ENCODE peak calls at places on chromosomes 2 and 18, in seven cellular contexts. One of them, this sample, is unnamed.

GRCh38 chr18:23403310-23403709 is 49.8 kb upstream of the RIOK3 start:
- DNase-seq in IMR-90: no peak
- DNase-seq in GM23248: no peak
- DNase-seq in PC-3: no peak
- DNase-seq in mesenchymal stem cell: no peak
- DNase-seq in mesendoderm: no peak
- DNase-seq in NT2/D1: no peak
- DNase-seq in this sample: no peak

GRCh38 chr2:178074123-178075005 is 1.8 kb upstream of the PDE11A start:
- DNase-seq in NT2/D1: no peak
- DNase-seq in GM23248: peak
- DNase-seq in PC-3: no peak
- DNase-seq in mesenchymal stem cell: peak
- DNase-seq in IMR-90: no peak
- DNase-seq in mesendoderm: peak
- DNase-seq in this sample: peak

GRCh38 chr18:57438669-57439616 is 3.8 kb downstream of the ONECUT2 start:
- DNase-seq in IMR-90: no peak
- DNase-seq in mesendoderm: peak
- DNase-seq in PC-3: no peak
- DNase-seq in GM23248: no peak
- DNase-seq in mesenchymal stem cell: no peak
- DNase-seq in NT2/D1: no peak
- DNase-seq in this sample: no peak

GRCh38 chr2:127084611-127085031 is 22.3 kb downstream of the BIN1 start:
- DNase-seq in PC-3: no peak
- DNase-seq in mesenchymal stem cell: peak
- DNase-seq in GM23248: peak
- DNase-seq in NT2/D1: no peak
- DNase-seq in IMR-90: no peak
- DNase-seq in mesendoderm: no peak
- DNase-seq in this sample: no peak

GRCh38 chr2:223949241-223949640 is 4.1 kb upstream of the WDFY1 start:
- DNase-seq in PC-3: no peak
- DNase-seq in mesenchymal stem cell: no peak
- DNase-seq in mesendoderm: no peak
- DNase-seq in IMR-90: no peak
- DNase-seq in GM23248: no peak
- DNase-seq in NT2/D1: no peak
- DNase-seq in this sample: no peak

GRCh38 chr2:1088192-1088860 is 137.7 kb downstream of the SNTG2 start:
- DNase-seq in NT2/D1: no peak
- DNase-seq in mesenchymal stem cell: no peak
- DNase-seq in IMR-90: peak
- DNase-seq in GM23248: peak
- DNase-seq in PC-3: peak
- DNase-seq in mesendoderm: no peak
- DNase-seq in this sample: peak

GRCh38 chr2:152715854-152716428 is 1.3 kb downstream of the PRPF40A start:
- DNase-seq in NT2/D1: peak
- DNase-seq in PC-3: peak
- DNase-seq in mesenchymal stem cell: peak
- DNase-seq in GM23248: peak
- DNase-seq in IMR-90: peak
- DNase-seq in mesendoderm: peak
- DNase-seq in this sample: peak

GRCh38 chr2:219605607-219605954 is 7.9 kb downstream of the STK11IP start:
- DNase-seq in GM23248: no peak
- DNase-seq in mesendoderm: no peak
- DNase-seq in PC-3: no peak
- DNase-seq in NT2/D1: no peak
- DNase-seq in IMR-90: no peak
- DNase-seq in mesenchymal stem cell: no peak
- DNase-seq in this sample: no peak

GRCh38 chr2:68765739-68766377 is 31.2 kb downstream of the ARHGAP25 start:
- DNase-seq in mesendoderm: peak
- DNase-seq in GM23248: no peak
- DNase-seq in NT2/D1: no peak
- DNase-seq in IMR-90: peak
- DNase-seq in PC-3: no peak
- DNase-seq in mesenchymal stem cell: peak
- DNase-seq in this sample: peak

GRCh38 chr2:98518106-98518505 is 73.4 kb downstream of the INPP4A start:
- DNase-seq in GM23248: peak
- DNase-seq in mesendoderm: peak
- DNase-seq in mesenchymal stem cell: peak
- DNase-seq in PC-3: peak
- DNase-seq in NT2/D1: no peak
- DNase-seq in IMR-90: no peak
- DNase-seq in this sample: peak

GRCh38 chr18:65725421-65726050 is 25.3 kb upstream of the CDH7 start:
- DNase-seq in IMR-90: no peak
- DNase-seq in mesenchymal stem cell: peak
- DNase-seq in GM23248: no peak
- DNase-seq in PC-3: peak
- DNase-seq in mesendoderm: peak
- DNase-seq in NT2/D1: peak
- DNase-seq in this sample: no peak

GRCh38 chr2:12167525-12168317 is 421.3 kb downstream of the LPIN1 start:
- DNase-seq in mesenchymal stem cell: no peak
- DNase-seq in mesendoderm: peak
- DNase-seq in IMR-90: no peak
- DNase-seq in GM23248: no peak
- DNase-seq in PC-3: no peak
- DNase-seq in NT2/D1: no peak
- DNase-seq in this sample: no peak

GRCh38 chr2:67311536-67311935 is 85.6 kb upstream of the ETAA1 start:
- DNase-seq in PC-3: peak
- DNase-seq in mesendoderm: no peak
- DNase-seq in NT2/D1: no peak
- DNase-seq in GM23248: peak
- DNase-seq in mesenchymal stem cell: peak
- DNase-seq in IMR-90: peak
- DNase-seq in this sample: peak

GRCh38 chr2:72673279-72673678 is 152.6 kb downstream of the EXOC6B start:
- DNase-seq in IMR-90: peak
- DNase-seq in NT2/D1: no peak
- DNase-seq in mesendoderm: no peak
- DNase-seq in mesenchymal stem cell: no peak
- DNase-seq in GM23248: no peak
- DNase-seq in PC-3: peak
- DNase-seq in this sample: no peak

GRCh38 chr2:145484443-145485086 is 964.6 kb upstream of the ZEB2 start:
- DNase-seq in mesendoderm: peak
- DNase-seq in NT2/D1: no peak
- DNase-seq in mesenchymal stem cell: peak
- DNase-seq in GM23248: peak
- DNase-seq in PC-3: peak
- DNase-seq in IMR-90: peak
- DNase-seq in this sample: peak

GRCh38 chr2:9909106-9909505 is 42.4 kb upstream of the GRHL1 start:
- DNase-seq in NT2/D1: no peak
- DNase-seq in GM23248: peak
- DNase-seq in mesendoderm: no peak
- DNase-seq in IMR-90: peak
- DNase-seq in mesenchymal stem cell: peak
- DNase-seq in PC-3: no peak
- DNase-seq in this sample: peak

GRCh38 chr2:241863021-241863954 is 4.6 kb upstream of the PDCD1 start:
- DNase-seq in IMR-90: peak
- DNase-seq in GM23248: peak
- DNase-seq in PC-3: no peak
- DNase-seq in NT2/D1: no peak
- DNase-seq in mesendoderm: no peak
- DNase-seq in mesenchymal stem cell: no peak
- DNase-seq in this sample: no peak

GRCh38 chr2:144239306-144239705 is 280.6 kb downstream of the ZEB2 start:
- DNase-seq in GM23248: no peak
- DNase-seq in NT2/D1: no peak
- DNase-seq in mesenchymal stem cell: no peak
- DNase-seq in IMR-90: no peak
- DNase-seq in PC-3: no peak
- DNase-seq in mesendoderm: no peak
- DNase-seq in this sample: no peak

GRCh38 chr2:144237108-144237507 is 282.8 kb downstream of the ZEB2 start:
- DNase-seq in mesendoderm: no peak
- DNase-seq in PC-3: no peak
- DNase-seq in NT2/D1: no peak
- DNase-seq in IMR-90: no peak
- DNase-seq in mesenchymal stem cell: no peak
- DNase-seq in GM23248: no peak
- DNase-seq in this sample: no peak

GRCh38 chr2:144239726-144240125 is 280.2 kb downstream of the ZEB2 start:
- DNase-seq in mesendoderm: no peak
- DNase-seq in NT2/D1: no peak
- DNase-seq in IMR-90: no peak
- DNase-seq in mesenchymal stem cell: no peak
- DNase-seq in GM23248: no peak
- DNase-seq in PC-3: no peak
- DNase-seq in this sample: no peak

GRCh38 chr2:144240656-144241339 is 279.1 kb downstream of the ZEB2 start:
- DNase-seq in IMR-90: no peak
- DNase-seq in NT2/D1: no peak
- DNase-seq in PC-3: peak
- DNase-seq in GM23248: no peak
- DNase-seq in mesendoderm: peak
- DNase-seq in mesenchymal stem cell: no peak
- DNase-seq in this sample: no peak

DNA sequence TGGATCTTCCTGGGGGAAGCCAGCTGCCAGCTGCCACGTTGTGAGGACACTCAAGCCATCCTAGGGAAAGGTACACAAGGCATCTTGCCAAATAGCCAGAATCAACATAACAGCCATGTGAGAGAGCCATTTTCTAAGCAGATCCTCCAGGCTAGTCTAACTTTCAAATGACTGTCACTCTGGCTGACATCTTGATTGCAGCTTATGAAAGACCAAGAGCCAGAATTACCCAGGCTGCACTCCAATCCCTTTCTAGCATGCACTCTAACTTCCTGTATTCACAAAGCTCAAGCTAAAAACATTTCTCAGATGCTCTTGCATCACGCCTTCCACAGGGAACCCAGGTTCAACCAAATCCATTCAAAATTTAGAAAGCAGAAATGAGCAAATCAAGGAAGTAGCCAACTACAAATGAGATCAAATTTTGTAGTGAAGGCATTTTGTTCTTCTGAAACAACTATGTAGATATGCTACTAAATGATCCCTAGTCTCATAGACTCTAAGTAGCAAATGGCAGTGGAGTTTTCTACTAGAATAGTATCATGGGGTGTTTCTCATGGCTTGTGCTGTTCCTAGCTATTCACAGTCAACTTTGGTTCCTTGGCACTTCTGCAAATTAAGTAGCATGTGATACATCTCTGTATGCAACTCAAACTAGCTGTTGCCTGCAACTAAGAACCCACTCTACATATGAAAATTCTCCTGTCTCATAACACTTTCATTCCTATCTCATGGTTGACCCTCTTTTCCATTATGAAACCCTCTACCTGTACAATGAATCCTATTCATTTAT is 281.9 kb downstream of the ZEB2 start:
- DNase-seq in NT2/D1: no peak
- DNase-seq in PC-3: no peak
- DNase-seq in mesenchymal stem cell: no peak
- DNase-seq in IMR-90: no peak
- DNase-seq in GM23248: no peak
- DNase-seq in mesendoderm: no peak
- DNase-seq in this sample: no peak
- H3K9ac ChIP-seq in NT2/D1: no peak
- H3K9ac ChIP-seq in PC-3: no peak
- H3K9ac ChIP-seq in mesenchymal stem cell: no peak
- H3K9ac ChIP-seq in IMR-90: no peak
- H3K9ac ChIP-seq in GM23248: no peak
- H3K9ac ChIP-seq in mesendoderm: no peak
- H3K9ac ChIP-seq in this sample: no peak

GRCh38 chr2:132668189-132668833 is 1.7 kb downstream of the LYPD1 start:
- DNase-seq in mesenchymal stem cell: peak
- DNase-seq in IMR-90: no peak
- DNase-seq in NT2/D1: no peak
- DNase-seq in PC-3: peak
- DNase-seq in GM23248: no peak
- DNase-seq in mesendoderm: peak
- DNase-seq in this sample: no peak

GRCh38 chr2:132670104-132670960 is at the start of gene LYPD1:
- DNase-seq in PC-3: peak
- DNase-seq in IMR-90: no peak
- DNase-seq in NT2/D1: no peak
- DNase-seq in mesenchymal stem cell: peak
- DNase-seq in GM23248: peak
- DNase-seq in mesendoderm: peak
- DNase-seq in this sample: no peak

GRCh38 chr2:132670961-132671781 is 1.2 kb upstream of the LYPD1 start:
- DNase-seq in PC-3: peak
- DNase-seq in GM23248: peak
- DNase-seq in mesendoderm: peak
- DNase-seq in IMR-90: peak
- DNase-seq in mesenchymal stem cell: peak
- DNase-seq in NT2/D1: peak
- DNase-seq in this sample: peak

GRCh38 chr2:132668986-132669853 is 785 bp downstream of the LYPD1 start:
- DNase-seq in IMR-90: no peak
- DNase-seq in NT2/D1: no peak
- DNase-seq in PC-3: peak
- DNase-seq in GM23248: peak
- DNase-seq in mesendoderm: peak
- DNase-seq in mesenchymal stem cell: peak
- DNase-seq in this sample: peak

GRCh38 chr2:132669854-132670103 is 226 bp downstream of the LYPD1 start:
- DNase-seq in NT2/D1: no peak
- DNase-seq in mesenchymal stem cell: peak
- DNase-seq in PC-3: peak
- DNase-seq in mesendoderm: no peak
- DNase-seq in IMR-90: no peak
- DNase-seq in GM23248: peak
- DNase-seq in this sample: no peak
- H3K9ac ChIP-seq in NT2/D1: peak
- H3K9ac ChIP-seq in mesenchymal stem cell: no peak
- H3K9ac ChIP-seq in PC-3: peak
- H3K9ac ChIP-seq in mesendoderm: peak
- H3K9ac ChIP-seq in IMR-90: peak
- H3K9ac ChIP-seq in GM23248: no peak
- H3K9ac ChIP-seq in this sample: peak

GRCh38 chr2:8725838-8726237 is 44.0 kb downstream of the ID2 start:
- DNase-seq in PC-3: no peak
- DNase-seq in mesendoderm: no peak
- DNase-seq in NT2/D1: no peak
- DNase-seq in mesenchymal stem cell: no peak
- DNase-seq in IMR-90: no peak
- DNase-seq in GM23248: no peak
- DNase-seq in this sample: no peak
- H3K9ac ChIP-seq in PC-3: no peak
- H3K9ac ChIP-seq in mesendoderm: no peak
- H3K9ac ChIP-seq in NT2/D1: no peak
- H3K9ac ChIP-seq in mesenchymal stem cell: no peak
- H3K9ac ChIP-seq in IMR-90: no peak
- H3K9ac ChIP-seq in GM23248: no peak
- H3K9ac ChIP-seq in this sample: no peak

DNA sequence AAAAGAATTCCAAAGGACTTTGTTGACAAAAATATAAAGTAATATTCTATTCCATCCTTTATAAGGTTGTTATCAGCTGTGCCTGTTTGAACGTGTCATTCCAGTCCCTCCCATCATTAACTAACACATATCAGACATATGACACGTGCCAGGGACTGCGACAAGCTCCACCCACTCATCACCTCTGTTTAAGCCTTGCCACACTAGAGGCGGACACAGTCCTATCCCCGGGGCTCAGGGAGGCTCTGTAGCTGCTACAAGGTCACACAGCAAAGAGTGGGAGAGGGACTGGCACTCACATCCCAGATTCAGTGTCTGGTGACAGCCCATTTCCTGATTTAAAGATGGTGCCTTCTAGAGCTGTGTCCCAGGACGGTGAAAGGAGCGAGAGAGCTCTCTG is 30.0 kb downstream of the TBC1D8 start:
- DNase-seq in IMR-90: no peak
- DNase-seq in mesenchymal stem cell: no peak
- DNase-seq in GM23248: no peak
- DNase-seq in PC-3: no peak
- DNase-seq in NT2/D1: no peak
- DNase-seq in mesendoderm: no peak
- DNase-seq in this sample: no peak
- H3K9ac ChIP-seq in IMR-90: no peak
- H3K9ac ChIP-seq in mesenchymal stem cell: no peak
- H3K9ac ChIP-seq in GM23248: no peak
- H3K9ac ChIP-seq in PC-3: peak
- H3K9ac ChIP-seq in NT2/D1: no peak
- H3K9ac ChIP-seq in mesendoderm: no peak
- H3K9ac ChIP-seq in this sample: no peak